ENCODE peak calls at places on chromosomes 12 and 14, in five cellular contexts. P is A549, C is GM23338, Z is K562, B is HepG2. U is an unnamed sample.

GRCh38 chr12:42162940-42163339 is 18.3 kb upstream of the GXYLT1 start:
- DNase-seq in P (no peak), C (no peak), Z (no peak), B (no peak), U (no peak)

GRCh38 chr12:42705863-42706262 is 116.3 kb upstream of the PRICKLE1 start:
- DNase-seq in P (no peak), C (no peak), Z (no peak), B (no peak), U (no peak)

GRCh38 chr12:57756406-57757341 is 1.8 kb downstream of the MARCHF9 start:
- DNase-seq in P (peak; percentile 94), C (peak; percentile 89), Z (peak; percentile 73), B (no peak), U (no peak)

GRCh38 chr12:98939350-98939749 is 294.3 kb downstream of the APAF1 start:
- DNase-seq in P (no peak), C (peak; percentile 75), Z (no peak), B (peak; percentile 2), U (no peak)

GRCh38 chr12:26195250-26195640 is at the start of gene SSPN:
- DNase-seq in P (no peak), C (peak; percentile 61), Z (no peak), B (no peak), U (no peak)

GRCh38 chr14:99330316-99331240 is 58.6 kb upstream of the BCL11B start:
- DNase-seq in P (no peak), C (no peak), Z (no peak), B (no peak), U (no peak)

GRCh38 chr12:68349083-68349700 is 17.0 kb upstream of the MDM1 start:
- DNase-seq in P (no peak), C (no peak), Z (no peak), B (no peak), U (no peak)

GRCh38 chr12:131347732-131348131 is 363.2 kb upstream of the SFSWAP start:
- DNase-seq in P (no peak), C (no peak), Z (no peak), B (no peak), U (no peak)

GRCh38 chr14:35213869-35214387 is 78.3 kb upstream of the PSMA6 start:
- DNase-seq in P (no peak), C (no peak), Z (no peak), B (peak; percentile 88), U (no peak)

GRCh38 chr14:68135566-68135965 is 316.0 kb downstream of the RAD51B start:
- DNase-seq in P (no peak), C (no peak), Z (no peak), B (no peak), U (no peak)

GRCh38 chr12:57896139-57896436 is 45.3 kb upstream of the ATP23 start:
- DNase-seq in P (no peak), C (peak; percentile 36), Z (no peak), B (no peak), U (no peak)

GRCh38 chr12:25585662-25586061 is 32.6 kb upstream of the LMNTD1 start:
- DNase-seq in P (no peak), C (no peak), Z (no peak), B (no peak), U (no peak)

GRCh38 chr12:38543151-38543550 is 226.6 kb downstream of the ALG10B start:
- DNase-seq in P (no peak), C (peak; percentile 10), Z (no peak), B (no peak), U (no peak)

GRCh38 chr14:101220921-101221510 is 317.5 kb upstream of the RTL1 start:
- DNase-seq in P (no peak), C (no peak), Z (no peak), B (no peak), U (no peak)

GRCh38 chr14:23076785-23077408 is 18.0 kb downstream of the ACIN1 start:
- DNase-seq in P (no peak), C (peak; percentile 74), Z (no peak), B (peak; percentile 68), U (no peak)

GRCh38 chr12:109544955-109545531 is 28.3 kb downstream of the MMAB start:
- DNase-seq in P (no peak), C (no peak), Z (no peak), B (no peak), U (no peak)

GRCh38 chr12:6607751-6608591 is 792 bp upstream of the CHD4 start:
- DNase-seq in P (peak; percentile 76), C (peak; percentile 39), Z (peak; percentile 70), B (peak; percentile 56), U (peak; percentile 67)

GRCh38 chr14:39368261-39368959 is 63.8 kb downstream of the FBXO33 start:
- DNase-seq in P (peak; percentile 47), C (peak; percentile 92), Z (peak; percentile 9), B (peak; percentile 88), U (no peak)

GRCh38 chr12:66916189-66916588 is 237.3 kb upstream of the GRIP1 start:
- DNase-seq in P (no peak), C (no peak), Z (no peak), B (no peak), U (no peak)

GRCh38 chr12:3123729-3124128 is 46.5 kb downstream of the TSPAN9 start:
- DNase-seq in P (no peak), C (no peak), Z (no peak), B (no peak), U (no peak)

GRCh38 chr12:116861331-116861730 is 19.9 kb downstream of the HRK start:
- DNase-seq in P (no peak), C (no peak), Z (peak; percentile 22), B (no peak), U (peak; percentile 43)

GRCh38 chr14:35963209-35963608 is 137.1 kb downstream of the BRMS1L start:
- DNase-seq in P (peak; percentile 10), C (peak; percentile 67), Z (peak; percentile 6), B (peak; percentile 45), U (no peak)

GRCh38 chr12:62655524-62656160 is 189.0 kb downstream of the MON2 start:
- DNase-seq in P (no peak), C (peak; percentile 45), Z (no peak), B (no peak), U (no peak)

GRCh38 chr12:88493651-88494050 is 86.6 kb downstream of the KITLG start:
- DNase-seq in P (no peak), C (no peak), Z (no peak), B (no peak), U (no peak)

GRCh38 chr14:21406213-21406612 is 22.4 kb upstream of the SUPT16H start:
- DNase-seq in P (no peak), C (no peak), Z (no peak), B (no peak), U (no peak)

GRCh38 chr12:70249903-70250302 is 6.7 kb downstream of the CNOT2 start:
- DNase-seq in P (no peak), C (no peak), Z (no peak), B (no peak), U (no peak)

GRCh38 chr14:71467419-71467818 is 464.8 kb upstream of the RGS6 start:
- DNase-seq in P (no peak), C (no peak), Z (no peak), B (no peak), U (no peak)

GRCh38 chr14:104939666-104940410 is 15.2 kb downstream of the PLD4 start:
- DNase-seq in P (no peak), C (no peak), Z (no peak), B (no peak), U (no peak)

GRCh38 chr14:105856676-105857222 is 330.4 kb downstream of the TMEM121 start:
- DNase-seq in P (no peak), C (no peak), Z (no peak), B (no peak), U (no peak)

GRCh38 chr14:106506901-106507305 is 980.5 kb downstream of the TMEM121 start:
- DNase-seq in P (no peak), C (no peak), Z (no peak), B (no peak), U (no peak)

GRCh38 chr14:96146131-96146771 is 58.4 kb upstream of the BDKRB2 start:
- DNase-seq in P (no peak), C (no peak), Z (no peak), B (no peak), U (no peak)

GRCh38 chr12:91239497-91239896 is 56.9 kb upstream of the DCN start:
- DNase-seq in P (no peak), C (no peak), Z (no peak), B (no peak), U (no peak)
- TF ChIP-seq REST in P (no peak), C (no peak), Z (no peak), B (no peak), U (no peak)

DNA sequence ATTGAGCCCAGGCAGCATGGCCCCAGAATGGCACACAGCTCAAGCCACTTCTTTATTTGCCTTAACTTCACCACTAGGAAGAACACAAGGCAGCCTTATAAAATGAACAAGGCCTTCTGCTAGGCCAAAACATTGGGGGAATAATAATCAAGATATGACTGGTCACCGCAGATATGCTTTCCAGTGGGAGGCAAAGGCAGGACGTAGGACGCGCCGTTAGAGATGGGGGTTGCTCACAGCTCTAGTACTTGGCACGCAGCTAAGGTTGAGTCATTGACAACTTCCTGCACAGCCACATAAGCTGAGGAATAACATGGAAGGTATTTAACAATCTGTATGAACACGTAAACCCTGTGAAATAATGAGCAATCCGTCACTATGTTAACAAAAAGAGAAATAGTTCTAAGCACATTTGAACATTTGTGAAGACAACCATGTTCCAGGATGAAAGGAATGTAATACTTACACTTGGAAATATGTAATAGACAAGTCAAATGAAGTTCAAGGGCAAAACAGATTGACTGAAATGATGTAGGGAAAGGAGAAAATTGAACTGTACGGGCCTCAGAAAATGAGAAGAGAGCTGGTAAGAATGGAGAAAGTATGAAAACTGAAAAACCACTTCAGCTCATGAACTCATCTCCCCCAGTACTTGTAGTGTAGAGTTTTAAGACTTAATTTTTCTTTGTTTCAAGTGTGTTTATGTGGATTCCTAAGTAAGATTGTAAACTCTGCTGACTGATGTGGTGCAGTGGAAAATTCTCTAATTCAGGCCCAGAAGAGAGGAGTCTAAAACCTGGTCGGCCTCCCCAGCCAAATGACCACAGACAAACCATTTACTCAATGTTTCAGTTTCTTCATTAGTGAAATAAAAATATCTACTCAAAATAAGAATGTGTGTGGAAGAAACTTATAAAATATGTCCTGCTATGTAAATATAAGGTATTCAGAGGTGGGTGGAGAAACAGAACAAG is 59.3 kb upstream of the CCDC91 start:
- DNase-seq in P (peak; percentile 27), C (no peak), Z (peak; percentile 64), B (peak; percentile 9), U (no peak)
- TF ChIP-seq JUNB in P (peak; percentile 68), C (no peak), Z (no peak), B (no peak), U (no peak)

GRCh38 chr14:78788467-78789360 is 618.5 kb downstream of the NRXN3 start:
- DNase-seq in P (no peak), C (no peak), Z (no peak), B (no peak), U (no peak)
- TF ChIP-seq REST in P (no peak), C (no peak), Z (no peak), B (no peak), U (no peak)

DNA sequence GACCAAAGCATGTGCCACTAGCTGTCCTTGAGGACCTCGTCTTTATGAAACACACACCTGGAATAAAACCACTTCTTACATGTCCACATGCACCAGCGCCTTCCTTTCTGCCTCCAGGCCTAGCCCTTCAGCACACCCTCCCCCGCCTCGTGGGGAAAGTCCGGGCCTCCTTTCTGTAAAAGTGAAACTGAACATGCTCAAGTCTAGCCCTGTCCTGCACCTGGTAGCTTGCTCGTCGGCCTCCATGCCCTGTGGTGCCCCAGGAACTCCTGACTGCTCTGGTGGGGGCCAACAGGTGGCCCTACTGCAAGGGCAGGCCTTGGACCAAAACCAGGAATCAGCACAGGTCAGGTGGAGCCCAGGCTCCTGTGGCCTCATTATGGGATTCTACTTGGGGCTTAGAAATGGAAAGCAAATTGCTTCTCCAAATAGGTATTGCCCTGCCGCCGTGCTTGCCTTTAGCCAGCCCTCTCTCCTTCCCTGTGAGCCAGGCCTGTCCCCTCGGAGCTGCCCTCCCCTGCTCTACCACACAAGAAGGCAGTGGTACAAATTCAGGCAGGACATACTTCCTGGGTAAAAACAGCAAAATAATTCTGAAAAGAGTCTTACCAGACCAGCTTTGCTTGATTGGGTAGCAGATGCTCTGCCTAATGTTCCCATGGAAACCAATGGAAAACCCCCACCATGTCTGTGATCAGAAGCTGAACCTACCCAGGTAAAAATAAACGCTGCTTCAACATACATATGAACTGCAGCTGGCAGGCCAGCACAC is 43.5 kb downstream of the ERH start:
- DNase-seq in P (no peak), C (no peak), Z (no peak), B (peak; percentile 16), U (peak; percentile 87)
- TF ChIP-seq JUNB in P (no peak), C (no peak), Z (no peak), B (no peak), U (peak; percentile 35)

U was measured in GM12878.